ENCODE peak calls at places on chromosomes 11 and 22, in nine cellular contexts. S is IMR-90, C is aorta, T is uterus, E is hepatocyte, W is sigmoid colon, N is lower lobe of right lung, P is bronchial epithelial cell, V is foreskin keratinocyte. K is an unnamed sample.

GRCh38 chr11:34387653-34388052 is 29.8 kb upstream of the ABTB2 start:
- DNase-seq in P (no peak), T (no peak), W (no peak), C (no peak), V (no peak), S (no peak), E (no peak), N (no peak), K (no peak)

GRCh38 chr11:124798991-124799383 is 1.2 kb downstream of the MSANTD2 start:
- DNase-seq in E (peak; percentile 56), S (peak; percentile 77), N (no peak), T (no peak), W (no peak), V (peak; percentile 17), C (no peak), P (peak; percentile 49), K (no peak)

GRCh38 chr11:59918987-59919589 is 19.1 kb upstream of the OOSP1 start:
- DNase-seq in T (no peak), P (peak; percentile 67), C (no peak), W (no peak), S (peak; percentile 7), E (peak; percentile 44), N (no peak), V (peak; percentile 42), K (no peak)

GRCh38 chr22:26975381-26975780 is 318.0 kb downstream of the MIAT start:
- DNase-seq in P (peak; percentile 22), V (peak; percentile 36), E (no peak), W (no peak), C (no peak), N (no peak), T (no peak), S (no peak), K (no peak)

GRCh38 chr11:1705121-1706052 is 8.4 kb downstream of the KRTAP5-6 start:
- DNase-seq in S (no peak), W (no peak), N (no peak), V (peak; percentile 12), T (no peak), C (no peak), P (peak; percentile 32), E (peak; percentile 50), K (no peak)

GRCh38 chr11:35050596-35050995 is 88.4 kb upstream of the CD44 start:
- DNase-seq in T (no peak), P (no peak), E (no peak), N (no peak), S (no peak), C (no peak), W (no peak), V (no peak), K (no peak)

GRCh38 chr11:68373810-68374501 is 61.6 kb downstream of the LRP5 start:
- DNase-seq in T (peak; percentile 51), W (no peak), N (no peak), V (no peak), S (peak; percentile 15), C (no peak), P (no peak), E (peak; percentile 62), K (no peak)

GRCh38 chr11:127461575-127462344 is 461.2 kb upstream of the KIRREL3 start:
- DNase-seq in S (no peak), E (no peak), P (no peak), V (no peak), T (no peak), C (no peak), N (no peak), W (no peak), K (no peak)

GRCh38 chr11:28756977-28757376 is 648.8 kb downstream of the METTL15 start:
- DNase-seq in W (no peak), E (no peak), T (no peak), S (peak; percentile 89), N (no peak), V (no peak), C (no peak), P (peak; percentile 70), K (no peak)

GRCh38 chr22:22855617-22856308 is 31.9 kb upstream of the IGLL5 start:
- DNase-seq in E (peak; percentile 52), W (no peak), S (no peak), P (no peak), T (no peak), V (no peak), N (no peak), C (no peak), K (no peak)

GRCh38 chr11:66467034-66467659 is 442 bp downstream of the PELI3 start:
- DNase-seq in V (no peak), C (peak; percentile 82), N (peak; percentile 71), P (peak; percentile 7), W (no peak), S (peak; percentile 15), T (no peak), E (peak; percentile 72), K (no peak)

DNA sequence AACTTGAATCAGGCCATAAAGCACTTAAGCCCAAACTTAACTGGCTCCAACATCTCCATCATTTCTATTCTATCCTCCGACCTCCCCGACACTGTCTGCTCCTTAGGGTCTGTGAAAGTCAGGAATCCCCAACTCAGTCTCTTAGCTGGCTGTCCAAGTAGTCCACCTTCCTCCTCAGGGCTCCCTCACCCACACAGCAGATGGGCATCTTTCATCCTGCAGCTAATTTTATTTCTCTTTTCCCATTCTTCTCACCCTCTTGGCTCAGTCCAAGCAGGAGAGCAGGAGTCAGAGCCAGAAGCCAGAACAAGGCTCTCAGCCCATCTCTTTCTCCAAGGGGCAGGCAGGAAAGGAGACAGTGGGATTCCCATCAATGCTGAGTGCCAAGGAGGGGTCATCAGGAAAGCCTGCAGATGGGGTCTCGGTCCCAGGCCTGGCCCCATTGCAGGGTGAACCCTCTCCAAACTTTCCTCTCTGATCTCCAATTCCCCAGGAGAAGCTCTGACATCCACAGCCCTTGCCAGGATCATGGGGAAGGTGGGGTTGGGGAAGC is 40.4 kb upstream of the JAM3 start:
- DNase-seq in S (no peak), C (no peak), V (no peak), P (no peak), T (no peak), W (no peak), N (no peak), E (no peak), K (no peak)
- H3K27me3 ChIP-seq in S (peaks cover 62% of the 10 kb centered on the region), C (no peaks in the 10 kb centered on the region), V (peaks cover 3% of the 10 kb centered on the region), P (peaks cover 5% of the 10 kb centered on the region), T (no peaks in the 10 kb centered on the region), W (no peaks in the 10 kb centered on the region), N (no peaks in the 10 kb centered on the region), E (peaks cover 25% of the 10 kb centered on the region), K (no peaks in the 10 kb centered on the region)

GRCh38 chr11:116534270-116534975 is 238.4 kb downstream of the BUD13 start:
- DNase-seq in V (no peak), P (no peak), E (no peak), N (no peak), T (no peak), S (no peak), C (peak; percentile 32), W (peak; percentile 24), K (no peak)
- H3K27me3 ChIP-seq in V (peaks cover 21% of the 10 kb centered on the region), P (no peaks in the 10 kb centered on the region), E (peaks cover 69% of the 10 kb centered on the region), N (peaks cover 24% of the 10 kb centered on the region), T (no peaks in the 10 kb centered on the region), S (peaks cover 9% of the 10 kb centered on the region), C (no peaks in the 10 kb centered on the region), W (no peaks in the 10 kb centered on the region), K (no peaks in the 10 kb centered on the region)

GRCh38 chr11:111427471-111427912 is 48.4 kb upstream of the POU2AF1 start:
- DNase-seq in E (peak; percentile 44), T (no peak), V (no peak), C (no peak), P (peak; percentile 39), S (no peak), W (no peak), N (no peak), K (no peak)

GRCh38 chr11:111429066-111429506 is 50.0 kb upstream of the POU2AF1 start:
- DNase-seq in V (no peak), N (no peak), E (peak; percentile 51), S (peak; percentile 37), T (peak; percentile 69), W (peak; percentile 81), C (no peak), P (peak; percentile 41), K (no peak)

GRCh38 chr11:111426615-111427014 is 47.5 kb upstream of the POU2AF1 start:
- DNase-seq in T (no peak), W (no peak), V (peak; percentile 50), N (no peak), S (no peak), P (peak; percentile 87), E (no peak), C (no peak), K (no peak)

GRCh38 chr11:111423250-111423615 is 44.2 kb upstream of the POU2AF1 start:
- DNase-seq in T (no peak), P (no peak), N (no peak), V (no peak), W (no peak), S (no peak), E (no peak), C (no peak), K (no peak)

GRCh38 chr11:111428113-111428876 is 49.2 kb upstream of the POU2AF1 start:
- DNase-seq in V (no peak), P (no peak), E (no peak), N (no peak), C (no peak), W (no peak), T (no peak), S (no peak), K (no peak)
- H3K27me3 ChIP-seq in V (no peaks in the 10 kb centered on the region), P (no peaks in the 10 kb centered on the region), E (no peaks in the 10 kb centered on the region), N (no peaks in the 10 kb centered on the region), C (no peaks in the 10 kb centered on the region), W (no peaks in the 10 kb centered on the region), T (no peaks in the 10 kb centered on the region), S (peaks cover 16% of the 10 kb centered on the region), K (no peaks in the 10 kb centered on the region)

GRCh38 chr11:133951484-133952198 is 5.1 kb downstream of the IGSF9B start:
- DNase-seq in V (no peak), C (no peak), S (peak; percentile 4), W (no peak), E (no peak), N (no peak), T (no peak), P (peak; percentile 10), K (no peak)

GRCh38 chr11:133948711-133949110 is 8.1 kb downstream of the IGSF9B start:
- DNase-seq in W (no peak), T (no peak), C (no peak), V (no peak), S (no peak), E (no peak), P (no peak), N (no peak), K (no peak)

GRCh38 chr11:133952199-133953190 is 4.3 kb downstream of the IGSF9B start:
- DNase-seq in E (no peak), S (no peak), C (no peak), V (no peak), W (no peak), T (no peak), P (no peak), N (no peak), K (no peak)

GRCh38 chr11:133953571-133953970 is 3.2 kb downstream of the IGSF9B start:
- DNase-seq in W (no peak), P (no peak), V (no peak), N (no peak), S (no peak), C (no peak), E (no peak), T (no peak), K (no peak)

GRCh38 chr11:133950874-133951483 is 5.8 kb downstream of the IGSF9B start:
- DNase-seq in T (no peak), W (no peak), S (no peak), N (no peak), E (no peak), P (no peak), C (no peak), V (no peak), K (no peak)
- H3K27me3 ChIP-seq in T (no peaks in the 10 kb centered on the region), W (no peaks in the 10 kb centered on the region), S (peaks cover 50% of the 10 kb centered on the region), N (peaks cover 68% of the 10 kb centered on the region), E (peaks cover 72% of the 10 kb centered on the region), P (peaks cover 11% of the 10 kb centered on the region), C (no peaks in the 10 kb centered on the region), V (peaks cover 55% of the 10 kb centered on the region), K (no peaks in the 10 kb centered on the region)